ENCODE peak calls at places on chromosomes 13 and 19, in six cellular contexts. Z, E, Q, O, J and D are unnamed samples.

GRCh38 chr13:20441879-20442278 is 83.8 kb downstream of the CRYL1 start:
- DNase-seq in Z (no peak), E (no peak), Q (no peak), O (no peak), J (no peak), D (no peak)

GRCh38 chr13:113926301-113926761 is 47.5 kb downstream of the C13orf46 start:
- DNase-seq in Z (no peak), E (no peak), Q (no peak), O (no peak), J (no peak), D (no peak)

GRCh38 chr13:44474122-44474910 is 100.7 kb downstream of the SERP2 start:
- DNase-seq in Z (no peak), E (no peak), Q (no peak), O (no peak), J (no peak), D (no peak)

GRCh38 chr19:46000497-46001246 is 5.4 kb downstream of the CCDC61 start:
- DNase-seq in Z (peak), E (peak), Q (peak), O (peak), J (no peak), D (no peak)

GRCh38 chr13:30545320-30545719 is 72.4 kb upstream of the USPL1 start:
- DNase-seq in Z (no peak), E (no peak), Q (no peak), O (no peak), J (no peak), D (no peak)

GRCh38 chr13:23504188-23504587 is 66.0 kb upstream of the TNFRSF19 start:
- DNase-seq in Z (no peak), E (no peak), Q (no peak), O (no peak), J (no peak), D (no peak)

GRCh38 chr13:53351040-53351439 is 322.4 kb downstream of the OLFM4 start:
- DNase-seq in Z (no peak), E (no peak), Q (no peak), O (no peak), J (no peak), D (no peak)

GRCh38 chr19:40802300-40803169 is 3.5 kb downstream of the EGLN2 start:
- DNase-seq in Z (peak), E (no peak), Q (no peak), O (no peak), J (no peak), D (no peak)

GRCh38 chr19:11142528-11143171 is 12.9 kb downstream of the SPC24 start:
- DNase-seq in Z (peak), E (no peak), Q (no peak), O (no peak), J (no peak), D (no peak)

GRCh38 chr19:51803965-51804364 is 9.0 kb downstream of the FPR3 start:
- DNase-seq in Z (no peak), E (no peak), Q (no peak), O (no peak), J (peak), D (no peak)

GRCh38 chr19:58513694-58514563 is 2.1 kb upstream of the SLC27A5 start:
- DNase-seq in Z (peak), E (peak), Q (peak), O (peak), J (peak), D (peak)

GRCh38 chr13:43377149-43377548 is 353.8 kb downstream of the DNAJC15 start:
- DNase-seq in Z (no peak), E (no peak), Q (no peak), O (no peak), J (no peak), D (no peak)

GRCh38 chr13:95684463-95684862 is 7.5 kb downstream of the DNAJC3 start:
- DNase-seq in Z (no peak), E (no peak), Q (no peak), O (no peak), J (no peak), D (no peak)

GRCh38 chr19:48102870-48103751 is 7.5 kb downstream of the PLA2G4C start:
- DNase-seq in Z (peak), E (no peak), Q (peak), O (no peak), J (peak), D (no peak)

GRCh38 chr19:3420244-3420755 is 53.9 kb downstream of the NFIC start:
- DNase-seq in Z (no peak), E (no peak), Q (no peak), O (no peak), J (no peak), D (no peak)

GRCh38 chr19:9721861-9722260 is 46.7 kb downstream of the ZNF846 start:
- DNase-seq in Z (no peak), E (no peak), Q (no peak), O (no peak), J (peak), D (peak)

GRCh38 chr19:39918183-39918651 is 16.2 kb downstream of the FCGBP start:
- DNase-seq in Z (no peak), E (no peak), Q (no peak), O (no peak), J (no peak), D (no peak)

GRCh38 chr19:12140545-12141404 is 625 bp upstream of the ZNF20 start:
- DNase-seq in Z (peak), E (peak), Q (peak), O (peak), J (peak), D (peak)

GRCh38 chr19:38736413-38737280 is 7.6 kb downstream of the CAPN12 start:
- DNase-seq in Z (peak), E (no peak), Q (peak), O (peak), J (peak), D (no peak)